ENCODE peak calls at places on chromosomes 5 and 9, in seven cellular contexts. O is HCT116, M is H1, J is GM12878, D is A549, A is endothelial cell of umbilical vein, G is HepG2. U is an unnamed sample.
A peak's percentile ranks its signal among the peaks of the same experiment; 100 is the strongest.

GRCh38 chr9:6955251-6955921 is 197.6 kb downstream of the KDM4C start:
- DNase-seq in O (no peak), M (no peak), J (no peak), D (no peak), A (peak; percentile 83), G (peak; percentile 95), U (no peak)

GRCh38 chr9:70195456-70195855 is 63.3 kb upstream of the SMC5 start:
- DNase-seq in O (no peak), M (no peak), J (no peak), D (no peak), A (no peak), G (no peak), U (no peak)

GRCh38 chr5:91378683-91379601 is 4.2 kb downstream of the ARRDC3 start:
- DNase-seq in O (no peak), M (no peak), J (no peak), D (no peak), A (peak; percentile 44), G (no peak), U (peak; percentile 24)

GRCh38 chr9:121700165-121700830 is 48.9 kb downstream of the DAB2IP start:
- DNase-seq in O (no peak), M (no peak), J (no peak), D (peak; percentile 57), A (peak; percentile 72), G (no peak), U (peak; percentile 42)

GRCh38 chr9:126682928-126683697 is 69.4 kb downstream of the LMX1B start:
- DNase-seq in O (no peak), M (no peak), J (no peak), D (no peak), A (no peak), G (no peak), U (no peak)

GRCh38 chr9:32413424-32413823 is 29.0 kb downstream of the ACO1 start:
- DNase-seq in O (no peak), M (no peak), J (no peak), D (no peak), A (no peak), G (no peak), U (no peak)

GRCh38 chr5:159732220-159732619 is 184.1 kb upstream of the ADRA1B start:
- DNase-seq in O (no peak), M (no peak), J (no peak), D (no peak), A (no peak), G (no peak), U (peak; percentile 6)

GRCh38 chr9:20985851-20986600 is 45.4 kb downstream of the HACD4 start:
- DNase-seq in O (no peak), M (no peak), J (no peak), D (no peak), A (no peak), G (no peak), U (no peak)

GRCh38 chr5:172078726-172079345 is 72.4 kb upstream of the FBXW11 start:
- DNase-seq in O (no peak), M (no peak), J (no peak), D (no peak), A (no peak), G (no peak), U (peak; percentile 22)

GRCh38 chr5:27377626-27378025 is 339.2 kb upstream of the CDH9 start:
- DNase-seq in O (no peak), M (no peak), J (no peak), D (no peak), A (no peak), G (no peak), U (no peak)

GRCh38 chr5:146016764-146017484 is 80.5 kb downstream of the SH3RF2 start:
- DNase-seq in O (no peak), M (no peak), J (no peak), D (no peak), A (peak; percentile 37), G (no peak), U (no peak)
- TF ChIP-seq MAX in O (no peak), M (no peak), J (no peak), D (no peak), A (no peak), G (no peak), U (no peak)

GRCh38 chr9:114346146-114346545 is 16.5 kb downstream of the ORM2 start:
- DNase-seq in O (no peak), M (no peak), J (no peak), D (no peak), A (no peak), G (no peak), U (no peak)

GRCh38 chr9:114348906-114349482 is 19.3 kb downstream of the ORM2 start:
- DNase-seq in O (peak; percentile 36), M (peak; percentile 66), J (peak; percentile 94), D (peak; percentile 82), A (peak; percentile 52), G (peak; percentile 45), U (peak; percentile 99)

GRCh38 chr9:114349713-114350480 is 20.2 kb downstream of the ORM2 start:
- DNase-seq in O (no peak), M (no peak), J (no peak), D (no peak), A (no peak), G (no peak), U (no peak)

GRCh38 chr9:114347675-114348074 is 18.0 kb downstream of the ORM2 start:
- DNase-seq in O (no peak), M (no peak), J (no peak), D (no peak), A (no peak), G (no peak), U (no peak)

DNA sequence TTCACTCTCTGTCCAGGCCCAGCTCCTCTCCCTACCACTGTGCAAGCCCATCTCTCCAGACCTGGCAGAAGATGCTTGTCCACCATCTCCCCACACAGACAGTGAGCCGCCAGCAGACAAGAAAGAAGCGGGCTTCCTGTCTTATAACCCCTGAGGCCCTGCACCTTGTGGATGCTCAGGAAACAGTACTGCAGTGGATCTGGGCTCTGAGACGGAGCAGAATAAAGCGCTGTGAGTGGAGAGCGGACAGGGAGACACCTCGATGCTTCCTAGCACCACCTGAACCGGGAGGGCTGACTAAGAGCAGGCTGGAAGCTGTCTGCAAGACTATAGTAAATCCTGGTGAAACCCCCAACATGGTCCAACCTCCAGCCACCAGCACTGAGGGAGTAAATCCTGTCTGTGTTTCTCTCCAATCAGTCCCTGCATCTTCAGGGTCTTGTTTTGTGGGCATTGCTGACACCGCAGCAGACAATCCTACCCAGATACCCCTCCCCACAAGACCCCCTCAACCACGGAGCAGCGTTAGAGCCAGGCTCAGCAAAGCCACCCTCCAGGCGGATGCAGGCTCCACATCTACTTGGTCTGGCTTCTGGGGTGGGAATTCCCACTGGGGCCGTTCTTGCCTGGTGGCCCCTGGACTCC is 18.7 kb downstream of the ORM2 start:
- DNase-seq in O (no peak), M (no peak), J (no peak), D (no peak), A (no peak), G (no peak), U (no peak)
- TF ChIP-seq POLR2A in O (no peak), M (no peak), J (peak; percentile 1), D (no peak), A (no peak), G (no peak), U (no peak)

GRCh38 chr9:135884328-135885035 is 22.9 kb downstream of the CAMSAP1 start:
- DNase-seq in O (no peak), M (no peak), J (no peak), D (no peak), A (no peak), G (peak; percentile 30), U (no peak)
- TF ChIP-seq MAX in O (no peak), M (no peak), J (no peak), D (no peak), A (no peak), G (no peak), U (no peak)

DNA sequence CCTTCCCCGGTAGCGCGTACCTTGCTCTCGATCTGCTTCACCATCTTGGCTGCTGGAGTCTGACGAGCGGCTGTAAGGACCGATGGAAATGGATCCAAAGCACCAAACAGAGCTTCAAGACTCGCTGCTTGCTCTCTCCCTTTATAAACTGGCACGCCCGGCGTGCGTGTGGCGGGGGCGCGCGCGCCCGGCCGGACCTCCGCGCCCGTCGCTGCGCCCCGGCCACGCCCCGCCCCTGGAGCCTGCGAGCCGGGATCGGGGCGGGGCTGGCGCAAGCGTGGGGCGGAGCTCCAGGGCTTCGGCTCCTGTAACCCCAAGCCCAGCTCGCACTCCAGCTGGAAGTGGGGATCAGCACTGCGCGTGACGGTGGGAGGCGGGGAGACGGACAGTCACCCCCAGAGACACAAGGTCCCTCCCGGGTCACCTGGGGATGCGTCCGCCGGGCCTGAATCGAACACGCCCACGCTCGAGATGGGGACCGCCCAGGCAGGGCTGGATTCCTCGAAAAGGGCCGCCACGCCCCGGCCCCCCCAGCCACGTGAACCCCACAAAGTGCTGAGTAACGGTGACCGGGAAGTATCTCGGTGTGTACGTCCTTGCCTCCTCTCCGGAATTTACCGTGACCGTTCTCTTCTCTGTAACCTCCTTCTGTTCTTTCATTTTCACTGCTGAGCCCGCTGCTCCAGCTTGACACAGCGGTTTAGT is at the start of gene TXN:
- DNase-seq in O (peak; percentile 51), M (peak; percentile 38), J (peak; percentile 87), D (peak; percentile 83), A (peak; percentile 85), G (peak; percentile 84), U (peak; percentile 92)
- TF ChIP-seq POLR2A in O (peak; percentile 99), M (peak; percentile 79), J (peak; percentile 99), D (peak; percentile 96), A (peak; percentile 96), G (peak; percentile 90), U (peak; percentile 97)

GRCh38 chr5:139481580-139482049 is 943 bp downstream of the STING1 start:
- DNase-seq in O (no peak), M (no peak), J (no peak), D (no peak), A (no peak), G (no peak), U (peak; percentile 66)
- TF ChIP-seq MAX in O (no peak), M (no peak), J (no peak), D (no peak), A (no peak), G (no peak), U (no peak)

GRCh38 chr9:134264169-134264568 is 62.1 kb upstream of the RXRA start:
- DNase-seq in O (no peak), M (no peak), J (no peak), D (no peak), A (no peak), G (no peak), U (no peak)

GRCh38 chr9:134265078-134265477 is 61.2 kb upstream of the RXRA start:
- DNase-seq in O (no peak), M (no peak), J (no peak), D (no peak), A (no peak), G (peak; percentile 27), U (no peak)

GRCh38 chr9:134266418-134266817 is 59.8 kb upstream of the RXRA start:
- DNase-seq in O (no peak), M (no peak), J (no peak), D (no peak), A (no peak), G (no peak), U (no peak)

GRCh38 chr9:134268308-134268724 is 57.9 kb upstream of the RXRA start:
- DNase-seq in O (no peak), M (no peak), J (peak; percentile 59), D (no peak), A (no peak), G (peak; percentile 16), U (peak; percentile 95)

GRCh38 chr9:134267305-134268265 is 58.7 kb upstream of the RXRA start:
- DNase-seq in O (no peak), M (no peak), J (no peak), D (no peak), A (no peak), G (peak; percentile 23), U (peak; percentile 54)
- TF ChIP-seq POLR2A in O (no peak), M (no peak), J (no peak), D (no peak), A (no peak), G (no peak), U (no peak)

GRCh38 chr5:40716000-40716399 is 36.3 kb downstream of the PTGER4 start:
- DNase-seq in O (no peak), M (no peak), J (no peak), D (no peak), A (peak; percentile 45), G (no peak), U (peak; percentile 7)
- TF ChIP-seq MAX in O (no peak), M (no peak), J (no peak), D (no peak), A (no peak), G (no peak), U (no peak)

U was measured in NB4.